ENCODE peak calls at places on chromosomes 6 and 20, in nine cellular contexts. Z, T, N, O, K, R, X, E and U are unnamed samples. For H3K4me1 and H3K36me3, the result is how much of the 10 kb centered on the place peaks cover.

GRCh38 chr6:38784506-38785235 is 69.6 kb downstream of the DNAH8 start:
- DNase-seq in X (no peak), Z (no peak), E (peak), T (no peak), O (no peak), N (no peak), K (no peak), R (no peak), U (no peak)

GRCh38 chr20:16580127-16580526 is 6.9 kb upstream of the KIF16B start:
- DNase-seq in O (no peak), Z (no peak), R (no peak), T (peak), E (no peak), N (no peak), K (no peak), X (no peak), U (peak)

GRCh38 chr20:44098657-44099056 is 88.3 kb downstream of the JPH2 start:
- DNase-seq in N (no peak), Z (no peak), R (no peak), E (no peak), X (no peak), O (no peak), T (no peak), K (no peak), U (no peak)

GRCh38 chr6:40044196-40044595 is 109.9 kb upstream of the MOCS1 start:
- DNase-seq in Z (no peak), O (no peak), E (peak), K (no peak), N (no peak), R (no peak), T (no peak), X (no peak), U (no peak)

GRCh38 chr6:34248198-34248726 is 544 bp downstream of the SMIM29 start:
- DNase-seq in K (peak), N (peak), Z (peak), E (peak), R (peak), X (peak), T (no peak), O (no peak), U (peak)

GRCh38 chr6:33768644-33769120 is 20.2 kb downstream of the LEMD2 start:
- DNase-seq in K (peak), T (peak), R (peak), Z (peak), E (peak), X (peak), O (peak), N (peak), U (peak)

GRCh38 chr20:23920936-23921335 is 41.4 kb upstream of the CST5 start:
- DNase-seq in Z (no peak), R (no peak), N (no peak), E (no peak), O (no peak), X (no peak), T (no peak), K (no peak), U (no peak)

GRCh38 chr6:35248300-35248699 is 11.2 kb upstream of the ZNF76 start:
- DNase-seq in Z (no peak), R (no peak), N (no peak), K (no peak), O (no peak), E (no peak), T (no peak), X (no peak), U (no peak)

GRCh38 chr6:139135578-139136545 is 982 bp downstream of the HECA start:
- DNase-seq in N (peak), E (peak), O (no peak), X (peak), K (peak), R (peak), T (peak), Z (peak), U (peak)

GRCh38 chr20:43507150-43508080 is at the start of gene L3MBTL1:
- DNase-seq in X (peak), E (peak), Z (peak), K (no peak), O (peak), R (peak), T (peak), N (peak), U (no peak)

GRCh38 chr20:18728165-18728866 is 85.3 kb upstream of the SCP2D1 start:
- DNase-seq in N (no peak), T (no peak), K (no peak), Z (no peak), X (no peak), O (no peak), E (peak), R (no peak), U (no peak)

GRCh38 chr6:69489970-69490369 is 306.8 kb downstream of the LMBRD1 start:
- DNase-seq in T (no peak), X (no peak), R (no peak), Z (no peak), E (no peak), K (no peak), O (no peak), N (no peak), U (no peak)

GRCh38 chr20:59207742-59208357 is 44.2 kb downstream of the ZNF831 start:
- DNase-seq in Z (peak), R (peak), K (no peak), E (peak), T (peak), X (peak), N (peak), O (peak), U (peak)

GRCh38 chr6:149395185-149395584 is 4.9 kb upstream of the SUMO4 start:
- DNase-seq in R (no peak), T (no peak), N (no peak), E (no peak), Z (no peak), O (no peak), K (no peak), X (no peak), U (no peak)

GRCh38 chr6:55433446-55434130 is 106.3 kb downstream of the GFRAL start:
- DNase-seq in T (peak), X (no peak), E (no peak), Z (peak), K (no peak), R (no peak), O (no peak), N (no peak), U (peak)

GRCh38 chr6:145838305-145838704 is 23.7 kb upstream of the FBXO30 start:
- DNase-seq in R (no peak), K (no peak), O (no peak), N (no peak), T (no peak), Z (no peak), X (no peak), E (no peak), U (no peak)

GRCh38 chr20:52470561-52470960 is 279.0 kb upstream of the ZFP64 start:
- DNase-seq in X (no peak), Z (no peak), E (no peak), R (no peak), O (no peak), T (no peak), N (no peak), K (no peak), U (no peak)

GRCh38 chr6:80767808-80768207 is 661.3 kb downstream of the BCKDHB start:
- DNase-seq in K (peak), N (no peak), Z (peak), T (peak), O (peak), R (peak), X (no peak), E (no peak), U (peak)

GRCh38 chr20:38828514-38829295 is 23.2 kb downstream of the PPP1R16B start:
- DNase-seq in N (no peak), T (no peak), O (no peak), E (no peak), K (no peak), X (no peak), Z (no peak), R (no peak), U (no peak)

GRCh38 chr20:47818466-47818865 is 33.2 kb upstream of the SULF2 start:
- DNase-seq in O (no peak), N (no peak), X (no peak), T (no peak), R (no peak), K (peak), E (no peak), Z (no peak), U (no peak)

GRCh38 chr20:57774951-57775350 is 65.1 kb upstream of the PMEPA1 start:
- DNase-seq in N (no peak), E (no peak), Z (no peak), R (no peak), T (no peak), O (no peak), K (no peak), X (no peak), U (no peak)

GRCh38 chr20:49941456-49941855 is 5.3 kb downstream of the RNF114 start:
- DNase-seq in R (no peak), K (no peak), T (no peak), N (no peak), E (no peak), Z (no peak), O (no peak), X (no peak), U (no peak)

GRCh38 chr6:161922631-161923119 is 648.8 kb upstream of the AGPAT4 start:
- DNase-seq in X (peak), O (peak), N (no peak), K (no peak), R (no peak), Z (peak), E (peak), T (peak), U (peak)

GRCh38 chr6:85465762-85466161 is 15.9 kb downstream of the NT5E start:
- DNase-seq in X (no peak), N (no peak), T (no peak), K (no peak), O (no peak), R (no peak), E (peak), Z (no peak), U (no peak)
- H3K4me1 ChIP-seq in X (under half), N (under half), T (under half), K (under half), O (half or more), R (under half), E (half or more), Z (under half), U (under half)

GRCh38 chr6:150891886-150892485 is 26.5 kb downstream of the MTHFD1L start:
- DNase-seq in N (no peak), R (peak), E (peak), T (peak), K (peak), X (peak), Z (peak), O (peak), U (peak)
- H3K36me3 ChIP-seq in N (under half), R (under half), E (under half), T (under half), K (under half), X (under half), Z (under half), O (under half), U (under half)

DNA sequence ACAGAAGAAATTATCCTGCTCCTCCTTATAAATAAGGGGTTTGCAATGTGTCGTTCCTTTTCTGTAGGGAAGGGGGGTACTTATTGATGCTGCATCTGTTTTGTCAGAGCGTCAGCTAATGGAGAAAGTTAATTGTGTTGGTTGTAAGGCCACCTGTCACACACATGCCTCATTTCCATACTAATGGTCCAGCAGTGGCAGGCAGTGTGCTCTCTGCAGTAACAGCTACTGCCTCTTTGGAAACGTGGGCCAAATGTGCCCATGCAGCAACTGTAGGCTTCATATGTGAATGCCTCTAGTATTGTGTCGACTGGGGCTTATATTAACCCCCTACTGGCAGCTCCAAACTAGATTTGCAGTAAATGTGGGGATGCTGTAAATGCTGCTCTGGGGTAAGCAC is 56.3 kb upstream of the OLIG3 start:
- DNase-seq in X (no peak), N (no peak), T (no peak), E (no peak), O (no peak), K (no peak), R (no peak), Z (no peak), U (no peak)
- H3K4me1 ChIP-seq in X (under half), N (under half), T (under half), E (under half), O (under half), K (under half), R (under half), Z (under half), U (under half)

GRCh38 chr6:158312672-158313397 is 570 bp downstream of the TULP4 start:
- DNase-seq in Z (no peak), N (no peak), E (no peak), T (no peak), X (no peak), K (no peak), O (no peak), R (no peak), U (no peak)
- H3K36me3 ChIP-seq in Z (under half), N (under half), E (under half), T (under half), X (under half), K (under half), O (under half), R (under half), U (half or more)